ENCODE peak calls at places on chromosome 1, in ten cellular contexts. One of them, this sample, is unnamed.

GRCh38 chr1:76146184-76146583 is 71.6 kb downstream of the ST6GALNAC3 start:
- DNase-seq in D341Med: no peak
- DNase-seq in psoas muscle: no peak
- DNase-seq in IMR-90: no peak
- DNase-seq in HTR-8/SVneo: no peak
- DNase-seq in HFF-Myc: no peak
- DNase-seq in stimulated activated CD4-positive, alpha-beta T cell treated with anti-CD3 and anti-CD28 coated beads, Interleukin-1b, Interleukin-23, amount 100 ng/mL, for 24 hours: no peak
- DNase-seq in substantia nigra: no peak
- DNase-seq in A172: no peak
- DNase-seq in NCI-H1436 treated with DMSO at 0.1 percent for 48 hours: no peak
- DNase-seq in this sample: no peak

GRCh38 chr1:245332513-245332912 is 177.7 kb downstream of the KIF26B start:
- DNase-seq in psoas muscle: no peak
- DNase-seq in A172: no peak
- DNase-seq in HTR-8/SVneo: no peak
- DNase-seq in D341Med: no peak
- DNase-seq in NCI-H1436 treated with DMSO at 0.1 percent for 48 hours: no peak
- DNase-seq in HFF-Myc: no peak
- DNase-seq in IMR-90: peak
- DNase-seq in substantia nigra: no peak
- DNase-seq in stimulated activated CD4-positive, alpha-beta T cell treated with anti-CD3 and anti-CD28 coated beads, Interleukin-1b, Interleukin-23, amount 100 ng/mL, for 24 hours: peak
- DNase-seq in this sample: no peak

GRCh38 chr1:190168116-190168515 is 309.5 kb downstream of the BRINP3 start:
- DNase-seq in substantia nigra: no peak
- DNase-seq in HFF-Myc: no peak
- DNase-seq in IMR-90: peak
- DNase-seq in HTR-8/SVneo: peak
- DNase-seq in D341Med: no peak
- DNase-seq in stimulated activated CD4-positive, alpha-beta T cell treated with anti-CD3 and anti-CD28 coated beads, Interleukin-1b, Interleukin-23, amount 100 ng/mL, for 24 hours: no peak
- DNase-seq in A172: peak
- DNase-seq in NCI-H1436 treated with DMSO at 0.1 percent for 48 hours: no peak
- DNase-seq in psoas muscle: no peak
- DNase-seq in this sample: no peak

GRCh38 chr1:86778510-86779218 is 74.3 kb downstream of the SH3GLB1 start:
- DNase-seq in NCI-H1436 treated with DMSO at 0.1 percent for 48 hours: no peak
- DNase-seq in substantia nigra: no peak
- DNase-seq in psoas muscle: no peak
- DNase-seq in D341Med: no peak
- DNase-seq in IMR-90: peak
- DNase-seq in stimulated activated CD4-positive, alpha-beta T cell treated with anti-CD3 and anti-CD28 coated beads, Interleukin-1b, Interleukin-23, amount 100 ng/mL, for 24 hours: no peak
- DNase-seq in A172: peak
- DNase-seq in HTR-8/SVneo: no peak
- DNase-seq in HFF-Myc: no peak
- DNase-seq in this sample: no peak

GRCh38 chr1:53084589-53084971 is 22.6 kb downstream of the PODN start:
- DNase-seq in D341Med: no peak
- DNase-seq in HTR-8/SVneo: no peak
- DNase-seq in stimulated activated CD4-positive, alpha-beta T cell treated with anti-CD3 and anti-CD28 coated beads, Interleukin-1b, Interleukin-23, amount 100 ng/mL, for 24 hours: no peak
- DNase-seq in NCI-H1436 treated with DMSO at 0.1 percent for 48 hours: no peak
- DNase-seq in substantia nigra: no peak
- DNase-seq in IMR-90: no peak
- DNase-seq in A172: no peak
- DNase-seq in psoas muscle: no peak
- DNase-seq in HFF-Myc: no peak
- DNase-seq in this sample: no peak

GRCh38 chr1:245718951-245719350 is 564.2 kb downstream of the KIF26B start:
- DNase-seq in D341Med: no peak
- DNase-seq in stimulated activated CD4-positive, alpha-beta T cell treated with anti-CD3 and anti-CD28 coated beads, Interleukin-1b, Interleukin-23, amount 100 ng/mL, for 24 hours: no peak
- DNase-seq in psoas muscle: no peak
- DNase-seq in HFF-Myc: no peak
- DNase-seq in substantia nigra: no peak
- DNase-seq in A172: no peak
- DNase-seq in HTR-8/SVneo: no peak
- DNase-seq in IMR-90: no peak
- DNase-seq in NCI-H1436 treated with DMSO at 0.1 percent for 48 hours: no peak
- DNase-seq in this sample: no peak

GRCh38 chr1:98920441-98921110 is 84.1 kb downstream of the PLPPR5 start:
- DNase-seq in HFF-Myc: peak
- DNase-seq in D341Med: no peak
- DNase-seq in HTR-8/SVneo: peak
- DNase-seq in A172: peak
- DNase-seq in substantia nigra: no peak
- DNase-seq in IMR-90: peak
- DNase-seq in stimulated activated CD4-positive, alpha-beta T cell treated with anti-CD3 and anti-CD28 coated beads, Interleukin-1b, Interleukin-23, amount 100 ng/mL, for 24 hours: no peak
- DNase-seq in NCI-H1436 treated with DMSO at 0.1 percent for 48 hours: no peak
- DNase-seq in psoas muscle: no peak
- DNase-seq in this sample: no peak

GRCh38 chr1:76330993-76331603 is 256.6 kb downstream of the ST6GALNAC3 start:
- DNase-seq in substantia nigra: peak
- DNase-seq in NCI-H1436 treated with DMSO at 0.1 percent for 48 hours: peak
- DNase-seq in HFF-Myc: peak
- DNase-seq in A172: peak
- DNase-seq in HTR-8/SVneo: peak
- DNase-seq in D341Med: peak
- DNase-seq in stimulated activated CD4-positive, alpha-beta T cell treated with anti-CD3 and anti-CD28 coated beads, Interleukin-1b, Interleukin-23, amount 100 ng/mL, for 24 hours: peak
- DNase-seq in IMR-90: peak
- DNase-seq in psoas muscle: no peak
- DNase-seq in this sample: peak

GRCh38 chr1:160453443-160453842 is 53.1 kb downstream of the VANGL2 start:
- DNase-seq in HFF-Myc: no peak
- DNase-seq in A172: no peak
- DNase-seq in substantia nigra: no peak
- DNase-seq in stimulated activated CD4-positive, alpha-beta T cell treated with anti-CD3 and anti-CD28 coated beads, Interleukin-1b, Interleukin-23, amount 100 ng/mL, for 24 hours: no peak
- DNase-seq in IMR-90: no peak
- DNase-seq in psoas muscle: no peak
- DNase-seq in HTR-8/SVneo: no peak
- DNase-seq in NCI-H1436 treated with DMSO at 0.1 percent for 48 hours: no peak
- DNase-seq in D341Med: no peak
- DNase-seq in this sample: no peak

GRCh38 chr1:53986458-53986857 is 31.5 kb downstream of the LDLRAD1 start:
- DNase-seq in HFF-Myc: no peak
- DNase-seq in IMR-90: no peak
- DNase-seq in D341Med: no peak
- DNase-seq in HTR-8/SVneo: no peak
- DNase-seq in A172: no peak
- DNase-seq in substantia nigra: no peak
- DNase-seq in stimulated activated CD4-positive, alpha-beta T cell treated with anti-CD3 and anti-CD28 coated beads, Interleukin-1b, Interleukin-23, amount 100 ng/mL, for 24 hours: no peak
- DNase-seq in psoas muscle: no peak
- DNase-seq in NCI-H1436 treated with DMSO at 0.1 percent for 48 hours: no peak
- DNase-seq in this sample: no peak

GRCh38 chr1:239545466-239545865 is 159.1 kb downstream of the CHRM3 start:
- DNase-seq in IMR-90: no peak
- DNase-seq in HFF-Myc: no peak
- DNase-seq in HTR-8/SVneo: peak
- DNase-seq in D341Med: no peak
- DNase-seq in psoas muscle: no peak
- DNase-seq in substantia nigra: no peak
- DNase-seq in NCI-H1436 treated with DMSO at 0.1 percent for 48 hours: no peak
- DNase-seq in A172: peak
- DNase-seq in stimulated activated CD4-positive, alpha-beta T cell treated with anti-CD3 and anti-CD28 coated beads, Interleukin-1b, Interleukin-23, amount 100 ng/mL, for 24 hours: no peak
- DNase-seq in this sample: no peak

GRCh38 chr1:229229721-229230135 is 41.2 kb upstream of the RAB4A start:
- DNase-seq in substantia nigra: peak
- DNase-seq in psoas muscle: peak
- DNase-seq in HTR-8/SVneo: no peak
- DNase-seq in IMR-90: no peak
- DNase-seq in D341Med: no peak
- DNase-seq in NCI-H1436 treated with DMSO at 0.1 percent for 48 hours: no peak
- DNase-seq in HFF-Myc: no peak
- DNase-seq in stimulated activated CD4-positive, alpha-beta T cell treated with anti-CD3 and anti-CD28 coated beads, Interleukin-1b, Interleukin-23, amount 100 ng/mL, for 24 hours: no peak
- DNase-seq in A172: no peak
- DNase-seq in this sample: no peak